ENCODE peak calls at places on chromosome 3, in six cellular contexts. V, A, D, X, C and I are unnamed samples. For H3K4me1, the result is how much of the 10 kb centered on the place peaks cover.

GRCh38 chr3:63532521-63532920 is 120.0 kb upstream of the SNTN start:
- DNase-seq in V (no peak), A (no peak), D (no peak), X (no peak), C (no peak), I (no peak)

GRCh38 chr3:59401924-59402323 is 352.1 kb upstream of the CFAP20DC start:
- DNase-seq in V (no peak), A (no peak), D (no peak), X (no peak), C (no peak), I (no peak)

GRCh38 chr3:39911465-39912309 is 102.3 kb downstream of the MYRIP start:
- DNase-seq in V (no peak), A (peak), D (peak), X (no peak), C (no peak), I (peak)

GRCh38 chr3:151008699-151009098 is 36.2 kb upstream of the CLRN1 start:
- DNase-seq in V (no peak), A (peak), D (peak), X (no peak), C (peak), I (peak)

GRCh38 chr3:129304553-129305222 is 26.0 kb downstream of the HMCES start:
- DNase-seq in V (no peak), A (no peak), D (no peak), X (no peak), C (no peak), I (no peak)

GRCh38 chr3:59235221-59236012 is 185.6 kb upstream of the CFAP20DC start:
- DNase-seq in V (no peak), A (peak), D (no peak), X (no peak), C (no peak), I (no peak)

GRCh38 chr3:196793224-196793623 is 53.6 kb downstream of the PAK2 start:
- DNase-seq in V (no peak), A (peak), D (peak), X (no peak), C (peak), I (peak)

GRCh38 chr3:73868688-73869315 is 244.1 kb upstream of the PDZRN3 start:
- DNase-seq in V (peak), A (peak), D (peak), X (no peak), C (no peak), I (peak)

GRCh38 chr3:189563841-189564563 is 67.2 kb upstream of the TP63 start:
- DNase-seq in V (no peak), A (peak), D (peak), X (peak), C (no peak), I (peak)

GRCh38 chr3:196976891-196977420 is 8.3 kb upstream of the PIGZ start:
- DNase-seq in V (no peak), A (no peak), D (no peak), X (no peak), C (no peak), I (no peak)

GRCh38 chr3:76040946-76041345 is 255.6 kb upstream of the ZNF717 start:
- DNase-seq in V (no peak), A (peak), D (peak), X (no peak), C (no peak), I (no peak)

GRCh38 chr3:155106059-155106458 is 25.9 kb downstream of the MME start:
- DNase-seq in V (no peak), A (no peak), D (no peak), X (no peak), C (no peak), I (no peak)

GRCh38 chr3:178289544-178290160 is 246.6 kb upstream of the KCNMB2 start:
- DNase-seq in V (no peak), A (no peak), D (peak), X (no peak), C (no peak), I (peak)

GRCh38 chr3:42979044-42979962 is at the start of gene GASK1A:
- DNase-seq in V (no peak), A (peak), D (peak), X (peak), C (no peak), I (peak)

GRCh38 chr3:80232760-80233159 is 465.0 kb upstream of the ROBO1 start:
- DNase-seq in V (peak), A (peak), D (peak), X (no peak), C (no peak), I (peak)

GRCh38 chr3:54963621-54964020 is 35.8 kb upstream of the LRTM1 start:
- DNase-seq in V (no peak), A (no peak), D (no peak), X (no peak), C (no peak), I (no peak)

GRCh38 chr3:62873672-62874397 is 1.4 kb downstream of the CADPS start:
- DNase-seq in V (no peak), A (peak), D (no peak), X (no peak), C (no peak), I (no peak)

GRCh38 chr3:72996121-72996472 is 514 bp upstream of the PPP4R2 start:
- DNase-seq in V (peak), A (no peak), D (no peak), X (no peak), C (no peak), I (no peak)

GRCh38 chr3:48681974-48682610 is 3.6 kb downstream of the NCKIPSD start:
- DNase-seq in V (no peak), A (no peak), D (no peak), X (no peak), C (no peak), I (no peak)

GRCh38 chr3:127428344-127429001 is 140.6 kb upstream of the PRR20G start:
- DNase-seq in V (no peak), A (no peak), D (peak), X (no peak), C (peak), I (peak)

GRCh38 chr3:48270306-48270705 is 29.4 kb downstream of the ZNF589 start:
- DNase-seq in V (no peak), A (no peak), D (no peak), X (no peak), C (no peak), I (no peak)

GRCh38 chr3:113404637-113405036 is 36.7 kb downstream of the CFAP44 start:
- DNase-seq in V (no peak), A (no peak), D (no peak), X (no peak), C (no peak), I (no peak)

GRCh38 chr3:177596822-177597271 is 399.6 kb upstream of the TBL1XR1 start:
- DNase-seq in V (no peak), A (peak), D (peak), X (peak), C (no peak), I (peak)

GRCh38 chr3:165254812-165255211 is 58.6 kb upstream of the SLITRK3 start:
- DNase-seq in V (no peak), A (peak), D (peak), X (no peak), C (peak), I (no peak)

GRCh38 chr3:42680806-42681205 is 4.5 kb upstream of the KLHL40 start:
- DNase-seq in V (no peak), A (peak), D (peak), X (no peak), C (no peak), I (no peak)

GRCh38 chr3:153980252-153980590 is 141.0 kb upstream of the ARHGEF26 start:
- DNase-seq in V (no peak), A (no peak), D (no peak), X (no peak), C (no peak), I (peak)

GRCh38 chr3:162719684-162720341 is 1223.2 kb downstream of the OTOL1 start:
- DNase-seq in V (no peak), A (peak), D (peak), X (no peak), C (peak), I (peak)

GRCh38 chr3:188697127-188697526 is 474.6 kb upstream of the TPRG1 start:
- DNase-seq in V (no peak), A (no peak), D (no peak), X (no peak), C (no peak), I (no peak)

GRCh38 chr3:114363554-114364202 is 69.8 kb downstream of the TIGIT start:
- DNase-seq in V (no peak), A (peak), D (peak), X (no peak), C (no peak), I (peak)

GRCh38 chr3:38581774-38582173 is 67.7 kb downstream of the SCN5A start:
- DNase-seq in V (no peak), A (no peak), D (no peak), X (no peak), C (no peak), I (no peak)

GRCh38 chr3:18424213-18424861 is 802 bp downstream of the SATB1 start:
- DNase-seq in V (no peak), A (no peak), D (no peak), X (no peak), C (no peak), I (no peak)

GRCh38 chr3:18425641-18426403 is 683 bp upstream of the SATB1 start:
- DNase-seq in V (no peak), A (peak), D (peak), X (no peak), C (no peak), I (no peak)

GRCh38 chr3:18422972-18423371 is 2.2 kb downstream of the SATB1 start:
- DNase-seq in V (no peak), A (peak), D (no peak), X (no peak), C (no peak), I (peak)

GRCh38 chr3:18424862-18425640 is at the start of gene SATB1:
- DNase-seq in V (peak), A (peak), D (peak), X (peak), C (no peak), I (peak)

GRCh38 chr3:18423401-18424212 is 1.5 kb downstream of the SATB1 start:
- DNase-seq in V (peak), A (peak), D (peak), X (no peak), C (peak), I (peak)
- H3K4me1 ChIP-seq in V (under half), A (under half), D (under half), X (under half), C (under half), I (under half)

GRCh38 chr3:172314616-172315015 is 133.6 kb downstream of the GHSR start:
- DNase-seq in V (no peak), A (no peak), D (no peak), X (no peak), C (no peak), I (no peak)

GRCh38 chr3:172312006-172312405 is 136.2 kb downstream of the GHSR start:
- DNase-seq in V (no peak), A (peak), D (peak), X (no peak), C (no peak), I (no peak)

GRCh38 chr3:172312711-172313110 is 135.5 kb downstream of the GHSR start:
- DNase-seq in V (no peak), A (no peak), D (no peak), X (no peak), C (no peak), I (no peak)

GRCh38 chr3:172315401-172316091 is 132.7 kb downstream of the GHSR start:
- DNase-seq in V (no peak), A (peak), D (peak), X (no peak), C (peak), I (peak)

GRCh38 chr3:172313671-172314070 is 134.6 kb downstream of the GHSR start:
- DNase-seq in V (no peak), A (no peak), D (no peak), X (no peak), C (no peak), I (peak)
- H3K4me1 ChIP-seq in V (under half), A (under half), D (half or more), X (half or more), C (under half), I (half or more)

GRCh38 chr3:46933261-46933660 is 43.3 kb downstream of the CCDC12 start:
- DNase-seq in V (no peak), A (no peak), D (no peak), X (no peak), C (no peak), I (no peak)

GRCh38 chr3:46932455-46933225 is 43.9 kb downstream of the CCDC12 start:
- DNase-seq in V (no peak), A (no peak), D (no peak), X (no peak), C (no peak), I (no peak)

GRCh38 chr3:46930176-46930944 is 46.2 kb downstream of the CCDC12 start:
- DNase-seq in V (no peak), A (no peak), D (no peak), X (no peak), C (no peak), I (no peak)

GRCh38 chr3:46930945-46931403 is 45.6 kb downstream of the CCDC12 start:
- DNase-seq in V (no peak), A (no peak), D (no peak), X (no peak), C (no peak), I (no peak)

DNA sequence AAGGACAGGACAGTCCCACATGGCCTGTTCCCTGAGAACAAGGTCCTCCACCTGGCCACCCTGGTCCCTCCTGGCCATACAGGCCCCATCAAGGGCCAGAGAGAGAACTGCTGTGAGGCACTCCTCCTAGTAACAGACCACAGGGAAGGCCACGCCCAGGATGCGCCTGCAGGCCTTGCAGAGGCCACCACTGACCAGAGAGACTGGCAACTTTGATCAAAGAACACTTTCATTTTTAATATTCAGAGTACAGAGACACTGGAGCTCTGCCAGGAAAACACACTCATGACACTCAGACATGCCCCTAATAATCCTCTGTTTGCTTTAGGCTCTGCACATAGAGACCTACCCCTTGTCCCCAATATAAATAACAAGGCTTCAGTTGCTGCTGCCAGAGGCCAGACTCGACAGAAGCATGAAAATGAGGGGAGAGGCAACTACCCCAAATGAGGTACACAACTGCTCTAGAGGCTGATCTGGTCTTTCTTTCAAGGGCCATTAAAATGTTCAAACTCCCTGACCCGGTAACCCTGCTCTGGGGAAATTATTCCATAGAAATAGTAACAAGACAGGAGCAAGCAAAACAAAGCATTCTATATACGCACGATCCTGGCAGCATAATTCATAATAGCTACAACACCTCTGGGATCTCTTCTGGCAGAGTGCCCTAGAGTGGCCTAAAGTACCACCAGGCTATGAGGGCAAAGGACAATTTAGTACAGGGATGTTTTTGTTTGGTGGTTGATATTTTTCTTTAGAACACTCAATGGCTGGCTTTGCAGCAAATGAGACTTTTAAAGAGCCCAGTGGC is 44.7 kb downstream of the CCDC12 start:
- DNase-seq in V (peak), A (peak), D (no peak), X (no peak), C (no peak), I (no peak)
- H3K4me1 ChIP-seq in V (half or more), A (half or more), D (half or more), X (half or more), C (half or more), I (half or more)

DNA sequence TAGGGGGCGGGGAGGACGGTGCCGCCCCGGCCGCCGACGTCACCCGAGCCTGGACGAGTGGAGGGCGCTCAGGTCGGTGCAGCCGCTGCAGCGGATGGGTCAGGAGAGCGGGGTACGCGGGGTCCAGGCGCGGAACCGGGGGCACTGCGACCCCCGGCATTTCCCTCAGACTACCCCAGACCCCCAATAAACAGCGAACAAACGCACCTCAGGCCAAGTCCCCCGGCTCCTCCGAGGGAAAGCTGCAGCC is 78.9 kb downstream of the IQSEC1 start:
- DNase-seq in V (no peak), A (peak), D (no peak), X (no peak), C (no peak), I (no peak)
- H3K4me1 ChIP-seq in V (under half), A (under half), D (under half), X (under half), C (under half), I (under half)